ENCODE peak calls at places on chromosomes 1 and 21, in six cellular contexts. F is endothelial cell of umbilical vein, O is AG10803, D is NB4, Q is fibroblast of mammary gland, S is suprapubic skin. H is an unnamed sample.

GRCh38 chr1:31934706-31935629 is 3.2 kb downstream of the PTP4A2 start:
- DNase-seq in F (peak; percentile 58), O (peak; percentile 57), D (peak; percentile 88), Q (peak; percentile 75), S (no peak), H (peak; percentile 60)

GRCh38 chr1:31752952-31753351 is 11.2 kb downstream of the ADGRB2 start:
- DNase-seq in F (no peak), O (no peak), D (no peak), Q (no peak), S (no peak), H (no peak)

GRCh38 chr1:60245371-60245770 is 171.8 kb upstream of the C1orf87 start:
- DNase-seq in F (no peak), O (peak; percentile 41), D (no peak), Q (peak; percentile 66), S (no peak), H (peak; percentile 9)

GRCh38 chr21:36690637-36691538 is 8.0 kb upstream of the SIM2 start:
- DNase-seq in F (no peak), O (peak; percentile 66), D (no peak), Q (no peak), S (no peak), H (no peak)

GRCh38 chr1:167122568-167122967 is 28.7 kb downstream of the STYXL2 start:
- DNase-seq in F (no peak), O (no peak), D (no peak), Q (no peak), S (no peak), H (no peak)

GRCh38 chr1:244054924-244055263 is 3.8 kb downstream of the ZBTB18 start:
- DNase-seq in F (no peak), O (no peak), D (no peak), Q (no peak), S (no peak), H (no peak)

GRCh38 chr1:226364129-226364899 is 43.6 kb downstream of the PARP1 start:
- DNase-seq in F (no peak), O (peak; percentile 13), D (no peak), Q (no peak), S (no peak), H (peak; percentile 17)

GRCh38 chr1:92961896-92962752 is 862 bp upstream of the DIPK1A start:
- DNase-seq in F (peak; percentile 9), O (peak; percentile 90), D (peak; percentile 42), Q (peak; percentile 70), S (peak; percentile 82), H (peak; percentile 80)

GRCh38 chr21:28632718-28633408 is 359.8 kb downstream of the LTN1 start:
- DNase-seq in F (peak; percentile 58), O (peak; percentile 58), D (no peak), Q (peak; percentile 85), S (no peak), H (peak; percentile 79)

GRCh38 chr1:44723064-44723463 is 7.9 kb downstream of the RNU5D-1 start:
- DNase-seq in F (no peak), O (no peak), D (no peak), Q (no peak), S (no peak), H (no peak)

GRCh38 chr1:237556911-237557310 is 333.8 kb downstream of the ZP4 start:
- DNase-seq in F (no peak), O (no peak), D (no peak), Q (no peak), S (no peak), H (no peak)

GRCh38 chr1:20107767-20108166 is 11.6 kb downstream of the PLA2G2D start:
- DNase-seq in F (no peak), O (no peak), D (no peak), Q (no peak), S (no peak), H (no peak)

GRCh38 chr1:42221952-42222606 is 57.5 kb upstream of the GUCA2A start:
- DNase-seq in F (peak; percentile 24), O (peak; percentile 19), D (no peak), Q (no peak), S (no peak), H (peak; percentile 82)

GRCh38 chr1:77948841-77949424 is 29.9 kb downstream of the FUBP1 start:
- DNase-seq in F (peak; percentile 74), O (peak; percentile 48), D (peak; percentile 28), Q (peak; percentile 59), S (no peak), H (peak; percentile 56)
- TF ChIP-seq CTCF in F (peak; percentile 18), O (peak; percentile 40), D (no peak), Q (peak; percentile 38), S (no peak), H (peak; percentile 38)

GRCh38 chr21:18495553-18495952 is 92.0 kb upstream of the TMPRSS15 start:
- DNase-seq in F (no peak), O (no peak), D (no peak), Q (no peak), S (no peak), H (no peak)

GRCh38 chr21:18498428-18498827 is 94.8 kb upstream of the TMPRSS15 start:
- DNase-seq in F (no peak), O (no peak), D (no peak), Q (no peak), S (no peak), H (no peak)

DNA sequence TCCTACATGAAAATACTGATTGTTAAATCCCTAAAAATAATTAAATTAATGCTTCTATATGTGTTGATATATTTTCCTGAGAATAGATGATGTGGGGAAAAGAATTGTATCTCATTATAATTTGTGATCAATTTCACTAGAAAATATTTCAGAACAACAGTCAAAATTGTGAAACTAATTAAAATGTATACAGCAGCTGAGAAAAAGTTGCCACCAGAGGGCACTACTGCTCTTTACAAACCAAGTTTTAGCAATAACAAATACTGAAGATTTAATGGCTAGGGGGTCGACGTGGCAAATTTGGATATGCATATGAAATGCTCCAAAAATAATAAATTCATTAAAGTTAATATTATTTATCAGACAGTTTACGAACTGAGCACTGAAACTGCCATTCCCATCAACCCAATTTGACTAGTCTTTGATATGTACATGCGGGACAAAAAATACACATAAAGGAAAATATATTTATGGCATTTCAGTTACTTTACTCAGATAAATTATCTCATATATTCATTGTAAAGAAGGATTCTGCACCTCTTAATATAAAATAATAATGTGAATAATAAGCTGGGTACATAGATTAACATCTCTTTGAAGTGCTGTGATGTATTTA is 96.3 kb upstream of the TMPRSS15 start:
- DNase-seq in F (peak; percentile 35), O (peak; percentile 4), D (peak; percentile 56), Q (peak; percentile 48), S (no peak), H (peak; percentile 56)
- TF ChIP-seq CTCF in F (peak; percentile 49), O (peak; percentile 51), D (peak; percentile 58), Q (peak; percentile 59), S (peak; percentile 49), H (peak; percentile 65)

GRCh38 chr1:54977938-54978337 is 2.5 kb upstream of the TMEM61 start:
- DNase-seq in F (no peak), O (no peak), D (no peak), Q (no peak), S (no peak), H (no peak)

GRCh38 chr1:54979327-54979891 is 1.0 kb upstream of the TMEM61 start:
- DNase-seq in F (no peak), O (no peak), D (no peak), Q (no peak), S (peak; percentile 41), H (no peak)

GRCh38 chr1:54980046-54980527 is 341 bp upstream of the TMEM61 start:
- DNase-seq in F (no peak), O (no peak), D (no peak), Q (no peak), S (no peak), H (no peak)

GRCh38 chr1:54980528-54981241 is at the start of gene TMEM61:
- DNase-seq in F (no peak), O (no peak), D (no peak), Q (no peak), S (peak; percentile 74), H (no peak)

DNA sequence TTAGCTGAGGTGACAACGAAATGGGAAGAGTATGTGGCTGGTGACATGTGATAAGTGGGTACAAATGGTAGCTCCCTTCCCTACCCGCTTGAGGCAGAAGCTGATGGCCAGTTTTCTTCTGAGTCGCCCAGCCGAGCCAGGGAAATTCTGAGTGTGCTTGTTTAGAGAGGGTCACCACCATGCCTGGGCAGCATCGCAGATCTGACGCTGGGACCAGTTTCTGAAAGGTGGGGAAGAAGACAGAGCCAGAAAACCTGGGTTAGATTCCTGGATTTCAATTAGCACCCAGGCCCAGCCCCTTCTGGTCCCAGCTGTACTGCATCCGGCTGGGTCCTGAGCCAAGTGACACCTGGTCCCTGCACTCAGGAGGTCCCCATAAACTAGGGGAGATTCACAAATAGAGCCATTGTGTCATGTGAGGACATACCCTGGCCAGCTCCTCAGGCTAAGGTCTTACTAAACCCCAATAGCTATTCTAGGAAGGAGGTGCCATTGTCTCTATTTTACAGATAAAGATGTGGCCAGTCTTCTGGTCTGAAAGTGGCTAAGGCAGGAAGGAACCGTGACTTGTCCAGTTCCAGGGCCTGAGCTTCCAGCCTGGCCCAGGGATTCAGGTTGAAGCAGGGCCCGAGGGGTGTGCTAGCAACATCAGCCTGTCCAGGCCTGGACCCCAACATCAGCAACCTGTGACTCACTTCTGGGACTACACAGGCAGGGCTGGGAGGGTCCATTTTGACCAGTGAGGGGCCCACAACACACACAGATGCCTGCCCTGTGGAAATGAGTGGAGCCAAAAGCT is 1.7 kb upstream of the TMEM61 start:
- DNase-seq in F (no peak), O (no peak), D (no peak), Q (no peak), S (peak; percentile 60), H (no peak)
- TF ChIP-seq CTCF in F (no peak), O (no peak), D (no peak), Q (no peak), S (no peak), H (no peak)

GRCh38 chr1:175023043-175023921 is at the start of gene MRPS14:
- DNase-seq in F (peak; percentile 98), O (peak; percentile 98), D (peak; percentile 98), Q (peak; percentile 99), S (peak; percentile 98), H (peak; percentile 99)
- TF ChIP-seq CTCF in F (no peak), O (no peak), D (no peak), Q (no peak), S (no peak), H (no peak)

DNA sequence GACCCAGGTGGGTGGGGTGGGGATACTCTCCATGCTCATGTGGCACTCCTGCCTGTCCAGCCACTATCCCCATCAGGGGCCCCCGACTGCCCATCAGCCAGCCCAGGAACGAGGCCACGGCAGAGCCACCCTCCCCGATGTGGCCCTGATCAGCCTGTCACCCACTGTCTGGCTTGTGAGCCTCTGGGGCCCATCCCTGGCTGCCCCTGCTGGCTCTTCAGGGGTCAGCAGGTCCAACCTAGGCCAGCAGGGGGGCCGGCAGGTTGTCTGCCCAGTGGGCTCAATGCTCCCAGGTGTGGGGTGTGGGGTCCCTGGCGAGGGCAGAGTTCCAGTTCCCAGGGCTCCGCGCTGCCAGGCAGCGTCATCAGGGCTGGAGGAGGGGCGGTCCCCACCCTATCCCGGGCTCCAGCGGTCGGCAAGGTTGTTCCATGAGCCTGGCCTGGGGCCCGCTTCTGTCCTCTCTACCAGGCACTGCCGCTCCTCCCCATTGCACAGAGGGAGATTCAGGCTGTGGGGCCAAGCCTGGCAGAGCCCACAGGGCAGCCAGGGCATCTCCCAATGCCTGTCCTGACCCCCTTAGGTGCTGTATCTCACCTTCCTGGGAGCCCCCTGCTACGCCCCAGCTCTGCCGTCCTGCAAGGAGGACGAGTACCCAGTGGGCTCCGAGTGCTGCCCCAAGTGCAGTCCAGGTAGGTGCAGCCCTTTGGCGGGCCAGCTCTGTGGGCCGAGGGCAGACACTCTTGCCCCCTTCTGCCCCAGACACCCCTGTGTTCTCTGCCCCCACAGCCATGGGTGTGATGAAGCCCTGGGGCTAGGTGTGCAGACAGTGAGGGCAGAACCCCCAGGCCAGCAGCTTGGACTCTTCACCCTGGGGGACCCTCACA is 1.2 kb downstream of the TNFRSF14 start:
- DNase-seq in F (no peak), O (no peak), D (no peak), Q (no peak), S (no peak), H (no peak)
- TF ChIP-seq CTCF in F (no peak), O (no peak), D (no peak), Q (no peak), S (peak; percentile 8), H (no peak)

H was measured in fibroblast of pulmonary artery.